ENCODE peak calls at places on chromosomes 11 and 22, in nine cellular contexts. U is kidney epithelial cell; P is K562; W is RWPE1; T is HFFc6; F is A549; M is IMR-90; E is suprapubic skin; V is CD4-positive, alpha-beta T cell. C is an unnamed sample.

GRCh38 chr11:75667831-75668507 is 869 bp downstream of the MAP6 start:
- DNase-seq in U (no peak), P (no peak), W (peak; percentile 12), T (peak; percentile 17), F (peak; percentile 35), M (peak; percentile 35), E (no peak), V (no peak), C (peak; percentile 75)

GRCh38 chr11:34758262-34758661 is 137.4 kb downstream of the EHF start:
- DNase-seq in U (no peak), P (peak; percentile 21), W (no peak), T (no peak), F (no peak), M (peak; percentile 6), E (no peak), V (no peak), C (no peak)

GRCh38 chr22:42433754-42434153 is 1.6 kb upstream of the NFAM1 start:
- DNase-seq in U (no peak), P (no peak), W (peak; percentile 16), T (no peak), F (no peak), M (no peak), E (no peak), V (no peak), C (no peak)

GRCh38 chr11:66479741-66480115 is 506 bp upstream of the DPP3 start:
- DNase-seq in U (peak; percentile 26), P (no peak), W (peak; percentile 89), T (no peak), F (peak; percentile 87), M (no peak), E (no peak), V (no peak), C (peak; percentile 79)

GRCh38 chr11:115691030-115691429 is 186.8 kb upstream of the CADM1 start:
- DNase-seq in U (no peak), P (no peak), W (no peak), T (no peak), F (no peak), M (no peak), E (no peak), V (no peak), C (no peak)

GRCh38 chr11:7787239-7787638 is 9.5 kb downstream of the OR5P2 start:
- DNase-seq in U (no peak), P (no peak), W (no peak), T (no peak), F (no peak), M (no peak), E (no peak), V (no peak), C (no peak)

GRCh38 chr11:118522571-118523072 is 4.7 kb upstream of the TTC36 start:
- DNase-seq in U (no peak), P (peak; percentile 41), W (no peak), T (peak; percentile 26), F (no peak), M (peak; percentile 30), E (no peak), V (no peak), C (no peak)

GRCh38 chr11:117830674-117831351 is 6.3 kb upstream of the FXYD2 start:
- DNase-seq in U (no peak), P (no peak), W (no peak), T (no peak), F (no peak), M (no peak), E (peak; percentile 52), V (no peak), C (no peak)

GRCh38 chr11:86608251-86608799 is 64.1 kb downstream of the ME3 start:
- DNase-seq in U (no peak), P (peak; percentile 62), W (peak; percentile 64), T (peak; percentile 74), F (peak; percentile 47), M (peak; percentile 80), E (peak; percentile 82), V (no peak), C (no peak)

GRCh38 chr11:112620621-112621394 is 340.4 kb upstream of the NCAM1 start:
- DNase-seq in U (peak; percentile 5), P (no peak), W (peak; percentile 23), T (no peak), F (no peak), M (no peak), E (no peak), V (no peak), C (no peak)

GRCh38 chr11:118605116-118605867 is 2.1 kb upstream of the PHLDB1 start:
- DNase-seq in U (no peak), P (peak; percentile 72), W (no peak), T (peak; percentile 62), F (no peak), M (peak; percentile 94), E (peak; percentile 90), V (no peak), C (no peak)

GRCh38 chr22:19701420-19702145 is 12.7 kb upstream of the SEPTIN5 start:
- DNase-seq in U (no peak), P (no peak), W (no peak), T (no peak), F (no peak), M (no peak), E (no peak), V (no peak), C (no peak)

GRCh38 chr11:69962152-69962551 is 116.0 kb upstream of the ANO1 start:
- DNase-seq in U (no peak), P (peak; percentile 73), W (peak; percentile 66), T (no peak), F (peak; percentile 59), M (peak; percentile 42), E (no peak), V (no peak), C (no peak)

GRCh38 chr11:2709429-2709828 is 9.6 kb upstream of the KCNQ1OT1 start:
- DNase-seq in U (peak; percentile 38), P (no peak), W (no peak), T (no peak), F (no peak), M (peak; percentile 34), E (no peak), V (no peak), C (no peak)

GRCh38 chr11:2708151-2708581 is 8.4 kb upstream of the KCNQ1OT1 start:
- DNase-seq in U (no peak), P (no peak), W (no peak), T (no peak), F (no peak), M (no peak), E (no peak), V (no peak), C (no peak)

GRCh38 chr11:2711161-2711560 is 11.4 kb upstream of the KCNQ1OT1 start:
- DNase-seq in U (no peak), P (no peak), W (no peak), T (no peak), F (no peak), M (no peak), E (no peak), V (no peak), C (no peak)

GRCh38 chr11:2707736-2708135 is 7.9 kb upstream of the KCNQ1OT1 start:
- DNase-seq in U (no peak), P (no peak), W (no peak), T (no peak), F (no peak), M (no peak), E (no peak), V (no peak), C (no peak)

DNA sequence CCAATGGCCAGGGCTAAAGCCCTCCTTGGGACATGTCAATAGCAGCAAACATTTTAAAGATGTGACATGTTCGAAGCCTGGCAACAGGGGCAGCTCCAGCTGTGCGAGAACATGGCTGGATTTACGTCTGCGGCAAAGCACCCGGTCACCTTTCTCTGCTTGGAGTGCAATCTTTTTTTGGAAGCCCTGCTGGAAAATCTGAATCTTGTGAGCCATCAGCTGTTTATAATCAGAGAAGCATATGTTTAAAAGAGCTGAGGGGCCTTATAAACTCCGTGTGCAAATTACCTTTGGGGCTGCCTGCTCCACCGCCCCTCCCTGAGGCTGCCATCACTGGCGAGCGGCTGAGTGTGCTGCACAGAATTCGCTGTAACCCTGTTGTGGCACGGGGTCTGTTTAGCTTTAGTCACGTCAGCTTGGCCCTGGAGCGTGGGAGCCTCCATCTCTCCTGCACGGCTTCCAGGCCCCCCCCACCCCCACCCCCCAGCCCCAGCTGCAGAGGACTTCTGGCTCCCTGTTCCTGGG is 9.0 kb upstream of the KCNQ1OT1 start:
- DNase-seq in U (no peak), P (no peak), W (no peak), T (no peak), F (no peak), M (peak; percentile 40), E (no peak), V (no peak), C (no peak)
- TF ChIP-seq CTCF in U (no peak), P (no peak), W (no peak), T (no peak), F (no peak), M (no peak), E (no peak), V (no peak), C (no peak)

DNA sequence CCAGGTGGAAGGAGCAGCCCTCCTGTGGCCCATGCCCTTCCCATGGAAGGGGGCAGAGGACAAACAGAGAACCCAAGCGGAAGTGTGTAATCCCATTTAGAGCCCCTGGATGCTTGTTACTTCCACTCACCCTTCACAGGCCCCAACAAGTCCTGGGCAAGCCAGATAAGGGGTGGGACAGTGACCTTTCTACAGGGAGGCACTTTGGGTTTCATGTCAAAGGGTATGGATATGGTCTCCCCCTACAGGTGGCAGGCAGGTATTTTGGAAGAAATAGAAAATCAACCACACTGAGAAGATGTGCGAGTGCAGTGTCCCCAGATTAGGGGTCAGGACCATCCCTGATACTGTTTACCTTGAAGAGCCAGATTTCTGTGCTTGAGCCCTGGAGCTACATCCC is 11.4 kb downstream of the MPEG1 start:
- DNase-seq in U (no peak), P (peak; percentile 47), W (peak; percentile 32), T (no peak), F (no peak), M (no peak), E (no peak), V (no peak), C (no peak)
- TF ChIP-seq CTCF in U (peak; percentile 26), P (peak; percentile 43), W (peak; percentile 14), T (peak; percentile 53), F (peak; percentile 7), M (no peak), E (no peak), V (no peak), C (peak; percentile 51)

GRCh38 chr11:128776434-128777284 is 82.8 kb downstream of the FLI1 start:
- DNase-seq in U (no peak), P (peak; percentile 59), W (no peak), T (no peak), F (peak; percentile 41), M (peak; percentile 33), E (no peak), V (peak; percentile 12), C (no peak)
- TF ChIP-seq CTCF in U (peak; percentile 82), P (peak; percentile 40), W (no peak), T (peak; percentile 71), F (peak; percentile 6), M (peak; percentile 59), E (peak; percentile 3), V (peak; percentile 57), C (peak; percentile 79)

DNA sequence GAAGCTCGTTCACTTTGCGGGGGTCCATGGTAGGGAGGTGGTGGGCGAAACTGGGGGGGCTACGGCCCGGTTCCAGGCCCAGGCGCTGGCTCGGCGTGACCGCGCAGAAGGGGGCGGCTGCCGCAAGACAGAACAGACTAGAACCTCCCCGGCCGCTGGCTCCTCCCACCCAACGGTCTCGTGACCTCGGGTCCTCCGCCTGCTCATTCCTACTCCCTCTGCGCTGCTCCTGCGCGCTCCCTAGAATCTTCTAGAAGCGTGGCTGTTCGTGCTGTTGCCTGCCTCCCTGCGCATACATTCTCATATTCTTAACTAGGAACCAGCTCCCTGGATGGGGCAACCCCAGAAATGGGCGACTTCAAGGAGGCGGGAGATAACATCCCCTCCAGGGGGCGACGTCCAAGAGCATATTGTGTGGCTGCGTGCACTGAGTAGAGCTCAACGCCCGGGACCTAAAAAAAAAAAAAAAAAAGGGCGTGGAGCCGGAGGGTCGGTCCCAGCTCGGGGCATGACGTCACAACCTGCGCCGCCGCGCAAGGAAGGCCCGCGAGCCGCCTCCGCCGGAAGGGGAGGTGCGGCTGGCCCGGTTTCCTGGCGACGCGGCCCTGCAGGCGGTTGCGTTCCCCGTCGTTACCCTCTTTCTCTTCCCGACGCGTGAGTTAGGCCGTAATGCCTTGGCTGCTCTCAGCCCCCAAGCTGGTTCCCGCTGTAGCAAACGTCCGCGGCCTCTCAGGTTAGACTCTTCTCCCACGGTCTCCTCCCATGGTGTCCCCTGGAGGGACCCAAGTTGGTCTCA is at the start of the genes ST13 and XPNPEP3:
- DNase-seq in U (peak; percentile 66), P (peak; percentile 87), W (peak; percentile 78), T (peak; percentile 95), F (peak; percentile 50), M (peak; percentile 95), E (peak; percentile 99), V (peak; percentile 96), C (peak; percentile 97)
- TF ChIP-seq CTCF in U (peak; percentile 23), P (peak; percentile 21), W (no peak), T (peak; percentile 74), F (peak; percentile 12), M (peak; percentile 29), E (peak; percentile 19), V (peak; percentile 38), C (peak; percentile 23)